ENCODE peak calls at places on chromosome 21, in six cellular contexts. Z, O, Q, V, D and R are unnamed samples.

GRCh38 chr21:28069446-28069845 is 923.2 kb downstream of the LTN1 start:
- DNase-seq in Z (no peak), O (no peak), Q (no peak), V (peak; percentile 66), D (no peak), R (no peak)

GRCh38 chr21:34035619-34036354 is 37.6 kb upstream of the MRPS6 start:
- DNase-seq in Z (no peak), O (no peak), Q (no peak), V (no peak), D (no peak), R (no peak)

GRCh38 chr21:28742527-28742926 is 250.2 kb downstream of the LTN1 start:
- DNase-seq in Z (no peak), O (no peak), Q (no peak), V (no peak), D (no peak), R (no peak)

GRCh38 chr21:22791986-22792560 is 1793.9 kb downstream of the NCAM2 start:
- DNase-seq in Z (no peak), O (peak; percentile 5), Q (no peak), V (peak; percentile 76), D (no peak), R (no peak)

GRCh38 chr21:30831194-30831765 is 1.7 kb upstream of the KRTAP7-1 start:
- DNase-seq in Z (no peak), O (no peak), Q (no peak), V (peak; percentile 85), D (peak; percentile 3), R (no peak)

GRCh38 chr21:37367301-37367757 is 756 bp downstream of the DYRK1A start:
- DNase-seq in Z (peak; percentile 89), O (no peak), Q (no peak), V (no peak), D (no peak), R (no peak)

GRCh38 chr21:28537371-28538079 is 455.2 kb downstream of the LTN1 start:
- DNase-seq in Z (no peak), O (no peak), Q (no peak), V (no peak), D (no peak), R (no peak)

GRCh38 chr21:25974937-25975336 is 195.6 kb downstream of the APP start:
- DNase-seq in Z (no peak), O (no peak), Q (no peak), V (no peak), D (no peak), R (no peak)

GRCh38 chr21:27580276-27580675 is 613.4 kb upstream of the ADAMTS5 start:
- DNase-seq in Z (no peak), O (no peak), Q (no peak), V (no peak), D (no peak), R (no peak)

GRCh38 chr21:37459575-37459974 is 93.0 kb downstream of the DYRK1A start:
- DNase-seq in Z (no peak), O (no peak), Q (no peak), V (no peak), D (no peak), R (no peak)

GRCh38 chr21:32360401-32360981 is 32.3 kb downstream of the URB1 start:
- DNase-seq in Z (no peak), O (no peak), Q (no peak), V (no peak), D (no peak), R (peak; percentile 45)

GRCh38 chr21:27779604-27780003 is 812.7 kb upstream of the ADAMTS5 start:
- DNase-seq in Z (no peak), O (no peak), Q (no peak), V (no peak), D (no peak), R (no peak)

GRCh38 chr21:28230559-28230958 is 762.1 kb downstream of the LTN1 start:
- DNase-seq in Z (no peak), O (no peak), Q (no peak), V (no peak), D (no peak), R (no peak)

GRCh38 chr21:34276711-34277425 is 86.9 kb upstream of the KCNE2 start:
- DNase-seq in Z (no peak), O (no peak), Q (no peak), V (no peak), D (no peak), R (no peak)

GRCh38 chr21:29299906-29300546 is 1.3 kb downstream of the BACH1 start:
- DNase-seq in Z (peak; percentile 86), O (no peak), Q (peak; percentile 79), V (peak; percentile 74), D (peak; percentile 15), R (no peak)

GRCh38 chr21:27713159-27714109 is 746.5 kb upstream of the ADAMTS5 start:
- DNase-seq in Z (no peak), O (no peak), Q (peak; percentile 95), V (no peak), D (no peak), R (no peak)

GRCh38 chr21:16768096-16768495 is 744.7 kb upstream of the CXADR start:
- DNase-seq in Z (no peak), O (no peak), Q (no peak), V (no peak), D (no peak), R (no peak)

GRCh38 chr21:42047821-42048613 is 23.1 kb upstream of the UMODL1 start:
- DNase-seq in Z (peak; percentile 78), O (no peak), Q (no peak), V (no peak), D (no peak), R (no peak)

GRCh38 chr21:8989883-8990325 is 1531.5 kb upstream of the TPTE start:
- DNase-seq in Z (no peak), O (no peak), Q (no peak), V (peak; percentile 88), D (no peak), R (peak; percentile 81)

GRCh38 chr21:30623362-30623761 is 2.9 kb downstream of the KRTAP20-4 start:
- DNase-seq in Z (no peak), O (no peak), Q (no peak), V (no peak), D (no peak), R (no peak)

GRCh38 chr21:24197132-24197643 is 1410.1 kb downstream of the MRPL39 start:
- DNase-seq in Z (no peak), O (no peak), Q (no peak), V (no peak), D (no peak), R (no peak)
- TF ChIP-seq POLR2AphosphoS5 in Z (no peak), O (no peak), Q (no peak), V (no peak), D (no peak), R (no peak)

GRCh38 chr21:36113647-36114428 is 21.0 kb upstream of the CBR3 start:
- DNase-seq in Z (peak; percentile 77), O (no peak), Q (no peak), V (no peak), D (no peak), R (no peak)

GRCh38 chr21:36120304-36120902 is 14.5 kb upstream of the CBR3 start:
- DNase-seq in Z (no peak), O (no peak), Q (peak; percentile 79), V (no peak), D (no peak), R (no peak)

GRCh38 chr21:36122977-36123376 is 11.9 kb upstream of the CBR3 start:
- DNase-seq in Z (no peak), O (no peak), Q (no peak), V (no peak), D (no peak), R (no peak)

GRCh38 chr21:36115138-36115710 is 19.7 kb upstream of the CBR3 start:
- DNase-seq in Z (no peak), O (no peak), Q (no peak), V (no peak), D (no peak), R (no peak)

DNA sequence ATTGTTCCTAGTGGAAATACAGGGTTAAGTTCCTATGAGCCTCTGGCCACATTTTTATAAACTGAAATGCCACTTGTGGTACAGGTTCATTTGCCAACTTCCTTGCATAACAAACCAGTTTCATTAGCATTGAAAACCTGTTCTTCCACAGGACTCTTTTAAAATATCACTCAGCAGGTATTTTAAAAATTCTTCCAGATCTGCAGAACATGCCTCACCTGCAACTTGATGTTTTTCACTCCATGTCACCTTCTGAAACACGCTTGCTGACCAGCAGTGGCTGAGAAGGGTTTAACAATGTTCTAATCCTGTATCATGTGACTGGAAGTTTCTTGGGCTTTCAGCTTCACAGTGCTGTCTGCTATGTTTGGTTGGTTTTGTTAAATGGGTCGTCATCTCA is 17.6 kb upstream of the CBR3 start:
- DNase-seq in Z (no peak), O (no peak), Q (no peak), V (no peak), D (no peak), R (no peak)
- TF ChIP-seq POLR2AphosphoS5 in Z (no peak), O (no peak), Q (no peak), V (no peak), D (no peak), R (peak; percentile 30)

GRCh38 chr21:35371217-35371616 is 322.1 kb upstream of the RUNX1 start:
- DNase-seq in Z (no peak), O (no peak), Q (no peak), V (no peak), D (no peak), R (no peak)

GRCh38 chr21:35370671-35371070 is 321.6 kb upstream of the RUNX1 start:
- DNase-seq in Z (no peak), O (no peak), Q (no peak), V (no peak), D (no peak), R (no peak)

GRCh38 chr21:35372201-35372600 is 323.1 kb upstream of the RUNX1 start:
- DNase-seq in Z (no peak), O (no peak), Q (no peak), V (no peak), D (no peak), R (no peak)

GRCh38 chr21:35368326-35368725 is 319.2 kb upstream of the RUNX1 start:
- DNase-seq in Z (no peak), O (no peak), Q (no peak), V (no peak), D (no peak), R (no peak)

GRCh38 chr21:35370071-35370470 is 321.0 kb upstream of the RUNX1 start:
- DNase-seq in Z (no peak), O (no peak), Q (no peak), V (no peak), D (no peak), R (no peak)
- TF ChIP-seq POLR2AphosphoS5 in Z (no peak), O (no peak), Q (no peak), V (no peak), D (no peak), R (no peak)

DNA sequence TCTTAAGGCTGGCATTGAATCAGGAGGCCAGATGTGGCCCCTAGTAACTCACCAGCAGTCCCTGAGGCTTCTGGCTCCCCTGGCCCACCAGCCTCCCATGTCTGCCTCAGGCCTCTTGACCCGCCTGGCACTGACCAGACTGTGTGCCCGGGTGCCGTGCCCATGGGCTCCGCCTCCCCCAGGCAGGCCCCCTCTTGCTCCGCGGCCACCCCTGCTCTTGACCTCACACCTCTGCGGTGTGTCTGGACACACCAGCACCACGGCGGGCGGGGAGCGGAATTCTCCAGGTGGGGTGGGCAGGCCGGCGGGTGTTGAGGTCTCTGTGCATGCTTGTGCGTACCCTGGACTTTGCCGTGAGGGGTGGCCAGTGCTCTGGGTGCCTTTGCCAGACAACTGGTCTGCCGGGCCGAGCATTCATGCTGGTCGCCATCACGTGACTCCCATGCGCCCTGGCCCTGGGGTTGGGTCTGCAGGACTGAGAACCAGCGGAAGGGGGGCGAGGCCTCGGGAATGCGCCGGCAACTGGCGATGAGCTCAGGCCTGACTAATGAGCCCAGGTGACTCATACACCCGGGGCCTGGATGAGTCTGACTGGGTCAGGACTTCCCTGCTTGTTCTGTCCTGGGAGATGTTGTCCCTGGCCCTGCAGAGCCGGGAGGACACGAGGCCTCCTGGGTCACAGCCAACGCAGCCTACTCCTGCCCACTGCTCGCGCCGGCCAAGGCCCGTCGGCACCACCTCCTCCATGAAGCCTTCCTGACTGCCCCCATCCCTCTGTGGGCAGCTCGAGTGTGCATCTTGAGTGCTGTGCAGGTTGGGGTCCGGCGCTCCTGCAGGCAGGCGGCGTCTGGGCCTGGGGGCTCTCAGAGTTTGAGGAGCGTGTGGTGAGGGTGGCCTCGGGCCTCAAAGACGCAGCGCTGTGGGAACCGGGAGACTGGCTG is 22.6 kb downstream of the COL18A1 start:
- DNase-seq in Z (no peak), O (no peak), Q (peak; percentile 94), V (peak; percentile 71), D (peak; percentile 67), R (no peak)
- TF ChIP-seq POLR2AphosphoS5 in Z (no peak), O (no peak), Q (peak; percentile 32), V (no peak), D (peak; percentile 36), R (no peak)